ENCODE peak calls at places on chromosome 2, in seven cellular contexts. Y is astrocyte, G is AML-193, Q is C1 segment of cervical spinal cord, T is activated T-cell treated with anti-CD3 and anti-CD28 coated beads for 24 hours, V is heart right ventricle, J is AG10803. K is an unnamed sample.

GRCh38 chr2:224312741-224313140 is 89.2 kb downstream of the FAM124B start:
- DNase-seq in Y (no peak), G (no peak), Q (no peak), T (no peak), V (no peak), J (no peak), K (no peak)

GRCh38 chr2:215619022-215619958 is 183.4 kb upstream of the FN1 start:
- DNase-seq in Y (peak), G (no peak), Q (no peak), T (no peak), V (no peak), J (no peak), K (no peak)

GRCh38 chr2:43460611-43461396 is 135.0 kb downstream of the THADA start:
- DNase-seq in Y (no peak), G (no peak), Q (no peak), T (no peak), V (no peak), J (peak), K (no peak)

GRCh38 chr2:58313926-58314325 is 72.8 kb upstream of the FANCL start:
- DNase-seq in Y (no peak), G (no peak), Q (no peak), T (no peak), V (no peak), J (no peak), K (no peak)

GRCh38 chr2:226578879-226579278 is 220.7 kb downstream of the IRS1 start:
- DNase-seq in Y (peak), G (no peak), Q (no peak), T (no peak), V (no peak), J (peak), K (no peak)

GRCh38 chr2:86787701-86788100 is 3.0 kb downstream of the CD8A start:
- DNase-seq in Y (no peak), G (peak), Q (no peak), T (no peak), V (peak), J (no peak), K (no peak)

GRCh38 chr2:173755798-173756197 is 209.4 kb downstream of the SP3 start:
- DNase-seq in Y (no peak), G (no peak), Q (no peak), T (no peak), V (no peak), J (no peak), K (no peak)

GRCh38 chr2:10971855-10972348 is 60.2 kb downstream of the KCNF1 start:
- DNase-seq in Y (no peak), G (no peak), Q (no peak), T (no peak), V (no peak), J (no peak), K (no peak)

GRCh38 chr2:121075006-121075545 is 209.9 kb downstream of the TFCP2L1 start:
- DNase-seq in Y (peak), G (no peak), Q (no peak), T (peak), V (no peak), J (peak), K (peak)

GRCh38 chr2:53549497-53549896 is 218.1 kb upstream of the CHAC2 start:
- DNase-seq in Y (no peak), G (no peak), Q (no peak), T (no peak), V (peak), J (no peak), K (no peak)

GRCh38 chr2:71597749-71598148 is 144.4 kb downstream of the DYSF start:
- DNase-seq in Y (no peak), G (no peak), Q (no peak), T (no peak), V (no peak), J (peak), K (no peak)

GRCh38 chr2:38554973-38555595 is 47.6 kb downstream of the HNRNPLL start:
- DNase-seq in Y (no peak), G (no peak), Q (no peak), T (no peak), V (no peak), J (peak), K (no peak)

GRCh38 chr2:201129044-201129505 is 13.1 kb downstream of the CFLAR start:
- DNase-seq in Y (peak), G (no peak), Q (no peak), T (peak), V (no peak), J (peak), K (no peak)

GRCh38 chr2:113064281-113064680 is 3.5 kb upstream of the IL1F10 start:
- DNase-seq in Y (no peak), G (no peak), Q (no peak), T (no peak), V (no peak), J (no peak), K (no peak)

GRCh38 chr2:17864676-17865075 is 13.8 kb upstream of the KCNS3 start:
- DNase-seq in Y (no peak), G (no peak), Q (no peak), T (no peak), V (no peak), J (no peak), K (no peak)

GRCh38 chr2:119772767-119773166 is 13.0 kb downstream of the PTPN4 start:
- DNase-seq in Y (no peak), G (no peak), Q (no peak), T (no peak), V (no peak), J (no peak), K (no peak)